ENCODE peak calls at places on chromosomes 13 and 19, in nine cellular contexts. M, D, Q, R, E, C, K, B and W are unnamed samples.
A peak's percentile ranks its signal among the peaks of the same experiment; 100 is the strongest.

GRCh38 chr19:55275851-55276719 is 3.8 kb downstream of the HSPBP1 start:
- DNase-seq in M (no peak), D (no peak), Q (no peak), R (no peak), E (no peak), C (no peak), K (no peak), B (no peak), W (no peak)

GRCh38 chr19:16456652-16457194 is 15.0 kb downstream of the EPS15L1 start:
- DNase-seq in M (no peak), D (no peak), Q (no peak), R (no peak), E (no peak), C (no peak), K (no peak), B (no peak), W (no peak)

GRCh38 chr13:73428137-73428536 is 369.3 kb downstream of the KLF5 start:
- DNase-seq in M (no peak), D (peak; percentile 77), Q (no peak), R (no peak), E (peak; percentile 23), C (no peak), K (no peak), B (no peak), W (peak; percentile 86)

GRCh38 chr19:45357445-45357783 is 13.0 kb downstream of the ERCC2 start:
- DNase-seq in M (no peak), D (no peak), Q (no peak), R (no peak), E (no peak), C (no peak), K (no peak), B (peak; percentile 33), W (no peak)

GRCh38 chr19:58379276-58379675 is 1.6 kb downstream of the ZNF837 start:
- DNase-seq in M (no peak), D (no peak), Q (no peak), R (no peak), E (no peak), C (no peak), K (peak; percentile 77), B (no peak), W (no peak)

GRCh38 chr13:114143806-114144605 is 11.6 kb upstream of the RASA3 start:
- DNase-seq in M (peak; percentile 67), D (peak; percentile 60), Q (peak; percentile 43), R (no peak), E (no peak), C (peak; percentile 76), K (peak; percentile 85), B (peak; percentile 67), W (no peak)

GRCh38 chr13:109192306-109192705 is 562.9 kb downstream of the MYO16 start:
- DNase-seq in M (no peak), D (no peak), Q (no peak), R (no peak), E (no peak), C (no peak), K (no peak), B (no peak), W (no peak)

GRCh38 chr19:44551850-44552249 is 22.4 kb upstream of the CEACAM20 start:
- DNase-seq in M (no peak), D (no peak), Q (no peak), R (no peak), E (no peak), C (no peak), K (no peak), B (no peak), W (no peak)

GRCh38 chr13:32660227-32660626 is 74.0 kb downstream of the PDS5B start:
- DNase-seq in M (no peak), D (peak; percentile 16), Q (no peak), R (no peak), E (no peak), C (no peak), K (no peak), B (no peak), W (no peak)

GRCh38 chr13:46751811-46752635 is 44.9 kb downstream of the ESD start:
- DNase-seq in M (no peak), D (no peak), Q (no peak), R (no peak), E (no peak), C (peak; percentile 11), K (peak; percentile 77), B (no peak), W (no peak)

GRCh38 chr13:99626461-99627082 is 125.3 kb downstream of the TM9SF2 start:
- DNase-seq in M (no peak), D (no peak), Q (no peak), R (no peak), E (no peak), C (peak; percentile 18), K (no peak), B (no peak), W (no peak)

GRCh38 chr19:4533835-4534424 is 1.1 kb downstream of the PLIN5 start:
- DNase-seq in M (no peak), D (no peak), Q (no peak), R (no peak), E (no peak), C (no peak), K (no peak), B (no peak), W (no peak)

GRCh38 chr19:38206928-38207327 is 17.1 kb downstream of the DPF1 start:
- DNase-seq in M (no peak), D (no peak), Q (no peak), R (no peak), E (no peak), C (no peak), K (no peak), B (no peak), W (no peak)

GRCh38 chr13:29411493-29411892 is 184.0 kb downstream of the SLC7A1 start:
- DNase-seq in M (no peak), D (no peak), Q (no peak), R (no peak), E (no peak), C (no peak), K (no peak), B (no peak), W (no peak)

GRCh38 chr19:7215176-7215575 is 79.0 kb downstream of the INSR start:
- DNase-seq in M (no peak), D (no peak), Q (no peak), R (no peak), E (no peak), C (no peak), K (no peak), B (no peak), W (no peak)

GRCh38 chr19:10086904-10087256 is 763 bp downstream of the SHFL start:
- DNase-seq in M (peak; percentile 65), D (no peak), Q (no peak), R (no peak), E (no peak), C (peak; percentile 21), K (peak; percentile 87), B (no peak), W (no peak)

GRCh38 chr19:35066691-35067563 is 25.4 kb downstream of the HPN start:
- DNase-seq in M (peak; percentile 86), D (peak; percentile 94), Q (peak; percentile 91), R (peak; percentile 28), E (peak; percentile 55), C (peak; percentile 92), K (peak; percentile 96), B (peak; percentile 94), W (peak; percentile 13)
- TF ChIP-seq CTCF in M (peak; percentile 85), D (peak; percentile 92), Q (peak; percentile 91), R (peak; percentile 95), E (peak; percentile 91), C (peak; percentile 88), K (peak; percentile 76), B (peak; percentile 83), W (peak; percentile 94)

GRCh38 chr19:1859319-1859718 is 4.1 kb downstream of the KLF16 start:
- DNase-seq in M (peak; percentile 70), D (no peak), Q (no peak), R (no peak), E (no peak), C (peak; percentile 75), K (no peak), B (no peak), W (no peak)
- H3K4me3 ChIP-seq in M (no peak overlapping the region), D (no peak overlapping the region), Q (no peak overlapping the region), R (no peak overlapping the region), E (peak overlapping the region; percentile 2), C (peak overlapping the region; percentile 35), K (no peak overlapping the region), B (no peak overlapping the region), W (no peak overlapping the region)

GRCh38 chr13:39765801-39766463 is 110.5 kb downstream of the COG6 start:
- DNase-seq in M (peak; percentile 58), D (no peak), Q (peak; percentile 76), R (no peak), E (no peak), C (peak; percentile 52), K (no peak), B (peak; percentile 66), W (peak; percentile 78)
- TF ChIP-seq CTCF in M (no peak), D (peak; percentile 9), Q (peak; percentile 27), R (peak; percentile 47), E (no peak), C (peak; percentile 45), K (no peak), B (peak; percentile 52), W (peak; percentile 55)

DNA sequence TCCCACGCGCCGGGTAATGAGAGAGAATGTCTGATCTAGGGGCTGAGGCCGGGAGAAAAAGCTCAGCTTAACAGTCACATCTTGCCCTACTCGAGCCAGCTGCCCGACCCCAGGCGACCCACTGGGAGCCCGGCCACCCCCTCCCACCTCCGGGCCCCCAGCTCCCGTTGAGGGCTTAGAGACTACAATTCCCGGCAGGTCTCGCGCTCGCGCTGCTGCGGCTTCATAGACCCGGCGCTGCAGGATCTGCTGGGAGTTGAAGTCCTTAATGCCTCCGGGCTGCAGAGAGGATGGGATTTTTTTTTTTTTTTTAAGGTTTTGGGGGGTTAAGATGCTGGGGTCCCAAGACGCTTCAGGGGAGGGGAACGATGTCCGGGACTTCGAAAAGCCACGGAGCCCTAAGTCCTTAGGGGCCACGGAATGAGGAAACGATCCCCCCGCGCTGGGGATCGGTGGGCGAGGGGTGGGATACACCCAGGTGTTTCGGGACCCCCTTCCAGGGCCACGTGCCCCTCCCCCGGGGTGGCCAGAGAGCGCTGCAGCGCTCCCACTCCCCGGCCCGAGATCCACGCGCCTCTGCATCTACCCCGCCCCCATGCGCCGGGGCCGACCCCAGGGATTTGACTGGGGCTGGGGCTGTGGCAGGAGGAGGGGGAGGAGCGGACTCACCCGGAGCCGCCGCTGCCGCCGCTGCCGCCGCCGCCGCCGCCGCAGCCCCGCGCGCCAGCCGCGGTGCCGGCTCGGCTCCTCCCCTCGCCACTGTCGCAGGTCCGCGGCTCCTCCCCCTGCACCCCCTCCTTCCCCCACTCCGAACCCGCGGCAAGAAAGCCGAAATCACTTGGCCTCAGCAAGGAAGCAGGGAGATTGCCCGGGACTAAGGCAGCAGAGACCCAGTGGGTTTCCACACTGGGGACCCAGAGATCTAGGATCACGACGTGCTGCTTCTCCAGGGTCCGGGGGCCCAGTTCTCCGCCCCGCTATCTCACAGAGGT is at the start of gene SYT3:
- DNase-seq in M (no peak), D (peak; percentile 72), Q (peak; percentile 20), R (no peak), E (no peak), C (peak; percentile 87), K (peak; percentile 79), B (peak; percentile 83), W (no peak)
- H3K4me3 ChIP-seq in M (no peak within 1 kb of the TSS), D (peak within 1 kb of the TSS; percentile 52), Q (no peak within 1 kb of the TSS), R (peak within 1 kb of the TSS; percentile 52), E (peak within 1 kb of the TSS; percentile 50), C (peak within 1 kb of the TSS; percentile 89), K (peak within 1 kb of the TSS; percentile 9), B (peak within 1 kb of the TSS; percentile 42), W (peak within 1 kb of the TSS; percentile 38)